ENCODE peak calls at places on chromosomes 2 and 18, in seven cellular contexts. G, X, S, I, F, E and D are unnamed samples.

GRCh38 chr2:31390324-31390723 is 24.2 kb downstream of the XDH start:
- DNase-seq in S (no peak), I (no peak), X (no peak), E (no peak), G (no peak), F (no peak), D (no peak)

GRCh38 chr2:19488009-19488691 is 129.7 kb upstream of the OSR1 start:
- DNase-seq in X (no peak), S (peak), E (no peak), I (no peak), G (no peak), F (no peak), D (peak)

GRCh38 chr18:74476154-74476553 is 19.0 kb upstream of the DIPK1C start:
- DNase-seq in E (peak), F (no peak), X (peak), I (no peak), S (no peak), G (no peak), D (no peak)

GRCh38 chr2:34254272-34254882 is 655.3 kb upstream of the FAM98A start:
- DNase-seq in S (no peak), F (no peak), E (no peak), X (no peak), I (no peak), G (no peak), D (no peak)

GRCh38 chr2:217325810-217326209 is 465.9 kb upstream of the TNP1 start:
- DNase-seq in X (no peak), E (no peak), I (no peak), S (no peak), F (no peak), G (no peak), D (no peak)

GRCh38 chr2:218746470-218746795 is 35.5 kb upstream of the CYP27A1 start:
- DNase-seq in I (no peak), F (no peak), E (no peak), X (no peak), S (no peak), G (no peak), D (no peak)

GRCh38 chr2:88880441-88880953 is 189.0 kb downstream of the RPIA start:
- DNase-seq in G (no peak), X (peak), S (peak), E (no peak), F (peak), I (no peak), D (peak)

GRCh38 chr2:144333144-144333555 is 186.8 kb downstream of the ZEB2 start:
- DNase-seq in E (no peak), G (no peak), I (no peak), X (no peak), F (no peak), S (no peak), D (no peak)

GRCh38 chr2:108377815-108378630 is at the start of gene SULT1C4:
- DNase-seq in G (no peak), F (no peak), E (no peak), I (no peak), S (peak), X (no peak), D (no peak)

GRCh38 chr2:75844651-75845050 is 133.9 kb upstream of the GCFC2 start:
- DNase-seq in S (peak), G (no peak), I (no peak), X (no peak), E (no peak), F (no peak), D (no peak)

GRCh38 chr2:210660751-210661150 is 104.4 kb downstream of the CPS1 start:
- DNase-seq in S (no peak), G (no peak), F (no peak), I (no peak), X (no peak), E (no peak), D (no peak)

GRCh38 chr2:33073018-33073417 is 126.3 kb downstream of the LTBP1 start:
- DNase-seq in F (no peak), G (no peak), E (no peak), I (no peak), S (peak), X (no peak), D (no peak)

GRCh38 chr2:10030311-10030736 is 13.0 kb upstream of the KLF11 start:
- DNase-seq in I (no peak), G (no peak), F (no peak), E (no peak), S (no peak), X (peak), D (no peak)

GRCh38 chr2:120601566-120601965 is 134.1 kb upstream of the GLI2 start:
- DNase-seq in X (no peak), S (no peak), I (no peak), F (no peak), G (no peak), E (no peak), D (no peak)

GRCh38 chr2:49044680-49045079 is 109.6 kb downstream of the FSHR start:
- DNase-seq in E (no peak), I (no peak), S (no peak), F (no peak), G (no peak), X (peak), D (no peak)

GRCh38 chr2:129724021-129724757 is 255.3 kb upstream of the RAB6C start:
- DNase-seq in X (no peak), S (no peak), G (no peak), E (no peak), F (no peak), I (no peak), D (no peak)

GRCh38 chr2:234003972-234004617 is 46.4 kb upstream of the SPP2 start:
- DNase-seq in I (no peak), X (no peak), S (peak), E (no peak), G (no peak), F (no peak), D (peak)

GRCh38 chr2:206011795-206012194 is 74.2 kb downstream of the INO80D start:
- DNase-seq in F (no peak), S (no peak), E (no peak), I (no peak), G (no peak), X (no peak), D (no peak)

GRCh38 chr18:58901783-58902182 is 37.1 kb downstream of the ZNF532 start:
- DNase-seq in I (no peak), F (no peak), X (no peak), G (no peak), E (no peak), S (no peak), D (no peak)

GRCh38 chr2:188956290-188956689 is 17.9 kb upstream of the COL3A1 start:
- DNase-seq in I (no peak), E (no peak), S (no peak), F (no peak), X (no peak), G (no peak), D (no peak)

GRCh38 chr2:86821306-86821705 is 30.6 kb upstream of the CD8A start:
- DNase-seq in E (no peak), S (no peak), I (no peak), X (no peak), F (no peak), G (no peak), D (no peak)

GRCh38 chr2:25374411-25374810 is 32.7 kb upstream of the DNMT3A start:
- DNase-seq in F (no peak), X (no peak), I (no peak), S (no peak), E (no peak), G (no peak), D (no peak)

GRCh38 chr2:98448441-98449145 is 3.9 kb downstream of the INPP4A start:
- DNase-seq in S (no peak), E (no peak), X (no peak), F (peak), G (no peak), I (no peak), D (no peak)

GRCh38 chr2:43020296-43020695 is 206.1 kb downstream of the ZFP36L2 start:
- DNase-seq in S (no peak), F (no peak), X (no peak), E (no peak), I (no peak), G (no peak), D (no peak)

GRCh38 chr18:8711736-8712135 is 6.4 kb downstream of the MTCL1 start:
- DNase-seq in I (no peak), X (no peak), G (no peak), E (no peak), F (no peak), S (no peak), D (no peak)

GRCh38 chr18:28581503-28582169 is 404.7 kb upstream of the CDH2 start:
- DNase-seq in S (no peak), X (no peak), I (no peak), G (no peak), E (no peak), F (no peak), D (no peak)

GRCh38 chr18:6920099-6920955 is 190.8 kb downstream of the ARHGAP28 start:
- DNase-seq in I (peak), G (no peak), F (no peak), X (peak), E (no peak), S (peak), D (peak)

GRCh38 chr2:16725549-16725948 is 59.9 kb upstream of the CYRIA start:
- DNase-seq in G (no peak), E (no peak), S (no peak), I (no peak), X (no peak), F (no peak), D (no peak)

GRCh38 chr2:46814160-46814559 is 101.4 kb downstream of the MCFD2 start:
- DNase-seq in G (no peak), F (no peak), S (peak), X (no peak), I (no peak), E (no peak), D (no peak)

GRCh38 chr2:7262608-7263228 is 345.5 kb downstream of the RNF144A start:
- DNase-seq in G (no peak), X (no peak), E (no peak), S (no peak), I (no peak), F (no peak), D (no peak)

GRCh38 chr2:140526575-140526974 is 1604.2 kb downstream of the LRP1B start:
- DNase-seq in X (no peak), G (no peak), F (no peak), E (no peak), I (no peak), S (peak), D (no peak)

GRCh38 chr2:10089565-10090183 is 9.5 kb upstream of the CYS1 start:
- DNase-seq in E (no peak), S (no peak), G (no peak), I (no peak), X (no peak), F (no peak), D (no peak)

GRCh38 chr2:232245111-232245510 is 133.4 kb upstream of the ALPP start:
- DNase-seq in G (no peak), E (no peak), I (no peak), X (no peak), S (no peak), F (no peak), D (no peak)

GRCh38 chr2:9532421-9532820 is 23.2 kb downstream of the ADAM17 start:
- DNase-seq in G (no peak), X (no peak), E (no peak), S (no peak), F (no peak), I (no peak), D (no peak)

GRCh38 chr2:234964631-234965461 is 13.0 kb downstream of the SH3BP4 start:
- DNase-seq in G (no peak), I (peak), E (no peak), F (no peak), X (no peak), S (peak), D (peak)

GRCh38 chr2:218478544-218478943 is 59.6 kb downstream of the VIL1 start:
- DNase-seq in S (no peak), X (no peak), E (no peak), G (no peak), I (no peak), F (no peak), D (no peak)

GRCh38 chr2:168758970-168759820 is 43.2 kb upstream of the NOSTRIN start:
- DNase-seq in F (peak), E (no peak), I (no peak), S (peak), X (peak), G (no peak), D (peak)